ENCODE peak calls at places on chromosomes 2 and 18, in seven cellular contexts. W is MM.1S; U is RWPE2; Z is CD8-positive, alpha-beta T cell; A is spleen; L is uterus; K is cardiac muscle cell. D is an unnamed sample.

GRCh38 chr2:228516019-228516418 is 334.5 kb upstream of the SPHKAP start:
- DNase-seq in W (no peak), U (no peak), Z (no peak), A (no peak), L (no peak), K (no peak), D (no peak)

GRCh38 chr2:74457129-74457548 is 1.1 kb upstream of the WBP1 start:
- DNase-seq in W (no peak), U (no peak), Z (no peak), A (no peak), L (no peak), K (no peak), D (no peak)

GRCh38 chr2:200667397-200667796 is 81.6 kb downstream of the AOX1 start:
- DNase-seq in W (no peak), U (no peak), Z (no peak), A (no peak), L (no peak), K (no peak), D (no peak)

GRCh38 chr2:175030380-175031271 is 25.4 kb upstream of the CHN1 start:
- DNase-seq in W (peak; percentile 79), U (no peak), Z (no peak), A (no peak), L (peak; percentile 23), K (peak; percentile 65), D (peak; percentile 72)

GRCh38 chr18:55085557-55086285 is 126.5 kb upstream of the CCDC68 start:
- DNase-seq in W (no peak), U (no peak), Z (no peak), A (no peak), L (no peak), K (no peak), D (no peak)

GRCh38 chr18:67468038-67468437 is 48.5 kb downstream of the DSEL start:
- DNase-seq in W (no peak), U (no peak), Z (no peak), A (no peak), L (no peak), K (no peak), D (no peak)

GRCh38 chr2:168585700-168586099 is 129.6 kb downstream of the CERS6 start:
- DNase-seq in W (no peak), U (no peak), Z (no peak), A (no peak), L (no peak), K (no peak), D (no peak)

GRCh38 chr18:25896178-25896780 is 194.1 kb downstream of the SS18 start:
- DNase-seq in W (peak; percentile 67), U (no peak), Z (no peak), A (no peak), L (peak; percentile 19), K (peak; percentile 61), D (no peak)

GRCh38 chr2:2793925-2794324 is 462.9 kb upstream of the MYT1L start:
- DNase-seq in W (no peak), U (no peak), Z (no peak), A (no peak), L (no peak), K (no peak), D (no peak)

GRCh38 chr2:239457586-239458445 is 57.0 kb upstream of the HDAC4 start:
- DNase-seq in W (no peak), U (no peak), Z (no peak), A (no peak), L (no peak), K (no peak), D (no peak)

GRCh38 chr2:95349568-95350319 is 52.6 kb downstream of the KCNIP3 start:
- DNase-seq in W (no peak), U (peak; percentile 39), Z (no peak), A (peak; percentile 69), L (peak; percentile 8), K (no peak), D (no peak)

GRCh38 chr2:18381451-18381850 is 179.0 kb downstream of the RDH14 start:
- DNase-seq in W (no peak), U (no peak), Z (no peak), A (no peak), L (no peak), K (no peak), D (no peak)

GRCh38 chr2:18379869-18380268 is 180.6 kb downstream of the RDH14 start:
- DNase-seq in W (no peak), U (no peak), Z (no peak), A (no peak), L (no peak), K (no peak), D (no peak)

GRCh38 chr2:18380316-18380715 is 180.1 kb downstream of the RDH14 start:
- DNase-seq in W (no peak), U (no peak), Z (no peak), A (no peak), L (no peak), K (no peak), D (no peak)

GRCh38 chr2:18376936-18377335 is 183.5 kb downstream of the RDH14 start:
- DNase-seq in W (no peak), U (no peak), Z (no peak), A (no peak), L (no peak), K (no peak), D (no peak)

DNA sequence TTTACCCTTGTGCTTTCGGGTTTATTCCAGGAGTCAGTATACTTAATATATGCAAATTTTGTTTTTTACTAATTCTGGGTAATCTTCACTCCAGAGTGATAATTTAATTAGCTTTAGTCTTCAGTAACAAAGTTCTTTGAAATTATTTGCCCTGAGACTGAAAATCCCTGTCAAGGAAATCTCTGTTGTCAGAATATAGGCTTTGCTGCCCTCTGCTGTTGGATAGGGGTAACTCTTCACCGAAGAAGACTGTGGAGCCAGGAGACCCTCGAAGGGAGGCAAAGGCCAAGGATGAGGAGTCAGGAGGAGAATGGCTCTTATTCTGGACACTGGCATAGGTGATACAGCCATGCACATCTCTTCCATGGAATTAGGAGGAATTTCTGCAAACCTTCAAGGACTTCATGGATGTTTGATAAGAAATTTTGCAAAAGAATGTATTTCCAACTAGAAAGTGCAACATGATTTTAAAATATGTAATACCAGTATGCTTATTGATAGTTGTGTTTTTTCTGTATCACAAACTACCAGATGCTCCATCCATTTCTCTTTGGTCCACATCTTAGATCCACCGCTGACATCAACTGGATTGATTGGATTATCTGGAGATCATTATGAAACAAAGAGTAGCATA is 182.3 kb downstream of the RDH14 start:
- DNase-seq in W (peak; percentile 43), U (no peak), Z (no peak), A (no peak), L (no peak), K (peak; percentile 79), D (no peak)
- TF ChIP-seq CTCF in W (peak; percentile 85), U (peak; percentile 92), Z (peak; percentile 79), A (peak; percentile 70), L (peak; percentile 54), K (peak; percentile 84), D (peak; percentile 80)

DNA sequence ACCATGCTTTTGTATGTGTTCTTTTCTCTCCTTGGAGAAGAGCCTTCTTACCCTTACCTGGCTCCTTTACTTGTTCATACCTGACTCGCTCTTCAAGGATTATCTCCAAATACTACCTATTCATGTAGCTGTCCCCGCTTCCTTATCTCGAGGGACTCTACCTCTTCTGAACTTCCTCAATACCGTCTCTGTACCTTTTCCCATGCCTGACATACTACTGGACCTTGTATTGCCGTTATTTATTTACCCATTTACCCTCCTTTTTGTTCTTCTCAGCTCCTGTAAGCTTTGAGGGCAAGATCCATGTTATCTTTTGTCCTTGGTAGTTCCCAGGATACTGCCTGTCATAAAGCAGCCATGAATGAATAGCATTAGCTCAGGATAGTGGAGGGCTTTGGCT is 32.5 kb downstream of the KCNS3 start:
- DNase-seq in W (no peak), U (no peak), Z (no peak), A (no peak), L (no peak), K (no peak), D (no peak)
- H3K27ac ChIP-seq in W (no peak overlapping the region), U (no peak overlapping the region), Z (no peak overlapping the region), A (no peak overlapping the region), L (no peak overlapping the region), K (no peak overlapping the region), D (no peak overlapping the region)

DNA sequence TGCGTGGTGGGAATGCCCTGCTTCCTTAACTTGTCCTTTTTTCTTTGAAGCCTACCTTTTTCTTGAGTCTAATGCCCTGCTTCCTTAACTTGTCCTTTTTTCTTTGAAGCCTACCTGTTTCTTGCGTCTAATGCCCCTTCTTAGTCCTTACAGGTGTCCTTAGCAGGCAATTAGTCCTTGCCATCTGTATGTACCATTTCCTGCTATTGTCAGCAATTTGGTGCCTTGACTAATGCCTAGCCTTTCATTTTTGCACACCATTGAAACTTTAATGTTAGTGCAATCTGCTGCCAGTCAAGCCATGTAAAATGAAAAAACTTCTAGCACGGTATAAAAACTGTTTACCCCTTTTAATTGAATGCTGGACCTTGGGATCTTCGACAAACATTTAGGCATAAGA is 4.3 kb downstream of the KDM3A start:
- DNase-seq in W (peak; percentile 79), U (no peak), Z (no peak), A (no peak), L (no peak), K (no peak), D (no peak)
- H3K4me1 ChIP-seq in W (peaks cover 36% of the 10 kb centered on the region), U (peaks cover 14% of the 10 kb centered on the region), Z (peaks cover 65% of the 10 kb centered on the region), A (peaks cover 73% of the 10 kb centered on the region), L (peaks cover 27% of the 10 kb centered on the region), K (peaks cover 26% of the 10 kb centered on the region), D (peaks cover 4% of the 10 kb centered on the region)

GRCh38 chr2:162282765-162283425 is 35.6 kb downstream of the IFIH1 start:
- DNase-seq in W (no peak), U (no peak), Z (no peak), A (no peak), L (no peak), K (no peak), D (no peak)

GRCh38 chr2:162277344-162277743 is 34.1 kb upstream of the FAP start:
- DNase-seq in W (no peak), U (no peak), Z (no peak), A (no peak), L (no peak), K (no peak), D (no peak)

DNA sequence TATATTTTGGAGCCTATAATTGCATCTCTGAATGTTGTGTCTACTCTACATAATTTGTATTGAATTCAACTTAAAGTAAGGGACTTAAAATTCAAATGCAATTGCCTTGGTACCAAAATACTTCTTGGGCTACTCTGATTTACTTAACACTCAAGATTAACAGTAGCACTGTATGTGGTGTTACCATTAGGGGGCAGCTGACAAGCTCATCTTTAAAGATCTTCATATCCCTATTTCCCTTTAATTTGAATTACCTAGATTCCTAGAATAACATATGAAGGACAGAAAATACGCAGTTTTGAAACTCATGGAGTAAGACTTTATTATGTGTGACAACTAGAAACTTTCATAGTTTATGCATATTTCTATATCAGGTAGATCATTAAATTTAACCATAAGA is 37.4 kb upstream of the FAP start:
- DNase-seq in W (no peak), U (no peak), Z (no peak), A (no peak), L (no peak), K (no peak), D (no peak)
- TF ChIP-seq CTCF in W (no peak), U (no peak), Z (no peak), A (no peak), L (no peak), K (no peak), D (peak; percentile 8)